ENCODE peak calls at places on chromosomes 16 and 17, in seven cellular contexts. One of them, this sample, is unnamed.

GRCh38 chr16:65274576-65274975 is 152.7 kb upstream of the CDH11 start:
- DNase-seq in mammary epithelial cell: no peak
- DNase-seq in ovary: no peak
- DNase-seq in stomach: no peak
- DNase-seq in ascending aorta: no peak
- DNase-seq in IMR-90: no peak
- DNase-seq in hepatocyte: no peak
- DNase-seq in this sample: peak; percentile 89

GRCh38 chr16:27642753-27643152 is 92.8 kb downstream of the KATNIP start:
- DNase-seq in hepatocyte: no peak
- DNase-seq in ascending aorta: no peak
- DNase-seq in mammary epithelial cell: peak; percentile 2
- DNase-seq in ovary: no peak
- DNase-seq in IMR-90: peak; percentile 21
- DNase-seq in stomach: no peak
- DNase-seq in this sample: no peak

GRCh38 chr17:41377546-41377945 is 4.6 kb downstream of the KRT34 start:
- DNase-seq in hepatocyte: no peak
- DNase-seq in ascending aorta: no peak
- DNase-seq in IMR-90: peak; percentile 37
- DNase-seq in stomach: no peak
- DNase-seq in mammary epithelial cell: no peak
- DNase-seq in ovary: no peak
- DNase-seq in this sample: peak; percentile 30

GRCh38 chr17:73990290-73990689 is 213.2 kb upstream of the RPL38 start:
- DNase-seq in stomach: no peak
- DNase-seq in mammary epithelial cell: no peak
- DNase-seq in IMR-90: no peak
- DNase-seq in ascending aorta: no peak
- DNase-seq in ovary: no peak
- DNase-seq in hepatocyte: no peak
- DNase-seq in this sample: no peak

GRCh38 chr16:88770459-88771293 is 14.3 kb downstream of the PIEZO1 start:
- DNase-seq in stomach: peak; percentile 40
- DNase-seq in ovary: no peak
- DNase-seq in ascending aorta: no peak
- DNase-seq in mammary epithelial cell: peak; percentile 79
- DNase-seq in hepatocyte: peak; percentile 91
- DNase-seq in IMR-90: peak; percentile 87
- DNase-seq in this sample: peak; percentile 81

GRCh38 chr17:72182256-72182890 is 61.6 kb downstream of the SOX9 start:
- DNase-seq in mammary epithelial cell: no peak
- DNase-seq in ovary: no peak
- DNase-seq in IMR-90: no peak
- DNase-seq in hepatocyte: no peak
- DNase-seq in stomach: peak; percentile 66
- DNase-seq in ascending aorta: no peak
- DNase-seq in this sample: no peak

GRCh38 chr17:49715221-49715620 is 7.5 kb upstream of the SLC35B1 start:
- DNase-seq in stomach: no peak
- DNase-seq in ovary: no peak
- DNase-seq in ascending aorta: no peak
- DNase-seq in mammary epithelial cell: no peak
- DNase-seq in IMR-90: no peak
- DNase-seq in hepatocyte: no peak
- DNase-seq in this sample: no peak

GRCh38 chr16:85227262-85227923 is 115.1 kb upstream of the CIBAR2 start:
- DNase-seq in mammary epithelial cell: no peak
- DNase-seq in stomach: no peak
- DNase-seq in ascending aorta: no peak
- DNase-seq in hepatocyte: no peak
- DNase-seq in ovary: no peak
- DNase-seq in IMR-90: no peak
- DNase-seq in this sample: no peak

GRCh38 chr17:54901230-54901847 is 687 bp downstream of the TOM1L1 start:
- DNase-seq in ascending aorta: peak; percentile 70
- DNase-seq in IMR-90: peak; percentile 8
- DNase-seq in hepatocyte: peak; percentile 28
- DNase-seq in mammary epithelial cell: peak; percentile 81
- DNase-seq in ovary: no peak
- DNase-seq in stomach: no peak
- DNase-seq in this sample: peak; percentile 93

GRCh38 chr17:46191332-46192210 is 1.7 kb downstream of the KANSL1 start:
- DNase-seq in mammary epithelial cell: peak; percentile 29
- DNase-seq in hepatocyte: peak; percentile 67
- DNase-seq in stomach: no peak
- DNase-seq in ascending aorta: peak; percentile 68
- DNase-seq in ovary: no peak
- DNase-seq in IMR-90: no peak
- DNase-seq in this sample: peak; percentile 22

GRCh38 chr16:52416888-52417287 is 130.1 kb downstream of the TOX3 start:
- DNase-seq in hepatocyte: no peak
- DNase-seq in IMR-90: no peak
- DNase-seq in mammary epithelial cell: no peak
- DNase-seq in ovary: no peak
- DNase-seq in stomach: no peak
- DNase-seq in ascending aorta: no peak
- DNase-seq in this sample: no peak

GRCh38 chr16:10678655-10679054 is 16.1 kb downstream of the TEKT5 start:
- DNase-seq in IMR-90: no peak
- DNase-seq in stomach: no peak
- DNase-seq in ascending aorta: no peak
- DNase-seq in mammary epithelial cell: no peak
- DNase-seq in hepatocyte: no peak
- DNase-seq in ovary: no peak
- DNase-seq in this sample: no peak

GRCh38 chr17:81868674-81869220 is 2.4 kb downstream of the ARHGDIA start:
- DNase-seq in ascending aorta: peak; percentile 76
- DNase-seq in stomach: no peak
- DNase-seq in hepatocyte: peak; percentile 83
- DNase-seq in mammary epithelial cell: peak; percentile 50
- DNase-seq in IMR-90: peak; percentile 88
- DNase-seq in ovary: peak; percentile 75
- DNase-seq in this sample: peak; percentile 54

GRCh38 chr16:54287758-54288591 is 1.4 kb upstream of the IRX3 start:
- DNase-seq in mammary epithelial cell: no peak
- DNase-seq in IMR-90: no peak
- DNase-seq in ovary: no peak
- DNase-seq in stomach: no peak
- DNase-seq in hepatocyte: no peak
- DNase-seq in ascending aorta: no peak
- DNase-seq in this sample: no peak

GRCh38 chr16:54290203-54291106 is 3.9 kb upstream of the IRX3 start:
- DNase-seq in IMR-90: no peak
- DNase-seq in stomach: no peak
- DNase-seq in ascending aorta: no peak
- DNase-seq in hepatocyte: no peak
- DNase-seq in ovary: no peak
- DNase-seq in mammary epithelial cell: no peak
- DNase-seq in this sample: no peak

GRCh38 chr16:54291107-54291980 is 4.8 kb upstream of the IRX3 start:
- DNase-seq in ovary: no peak
- DNase-seq in IMR-90: no peak
- DNase-seq in mammary epithelial cell: no peak
- DNase-seq in ascending aorta: no peak
- DNase-seq in hepatocyte: no peak
- DNase-seq in stomach: no peak
- DNase-seq in this sample: no peak

GRCh38 chr16:54288592-54289241 is 2.1 kb upstream of the IRX3 start:
- DNase-seq in hepatocyte: no peak
- DNase-seq in IMR-90: no peak
- DNase-seq in ascending aorta: no peak
- DNase-seq in mammary epithelial cell: no peak
- DNase-seq in ovary: no peak
- DNase-seq in stomach: no peak
- DNase-seq in this sample: no peak

DNA sequence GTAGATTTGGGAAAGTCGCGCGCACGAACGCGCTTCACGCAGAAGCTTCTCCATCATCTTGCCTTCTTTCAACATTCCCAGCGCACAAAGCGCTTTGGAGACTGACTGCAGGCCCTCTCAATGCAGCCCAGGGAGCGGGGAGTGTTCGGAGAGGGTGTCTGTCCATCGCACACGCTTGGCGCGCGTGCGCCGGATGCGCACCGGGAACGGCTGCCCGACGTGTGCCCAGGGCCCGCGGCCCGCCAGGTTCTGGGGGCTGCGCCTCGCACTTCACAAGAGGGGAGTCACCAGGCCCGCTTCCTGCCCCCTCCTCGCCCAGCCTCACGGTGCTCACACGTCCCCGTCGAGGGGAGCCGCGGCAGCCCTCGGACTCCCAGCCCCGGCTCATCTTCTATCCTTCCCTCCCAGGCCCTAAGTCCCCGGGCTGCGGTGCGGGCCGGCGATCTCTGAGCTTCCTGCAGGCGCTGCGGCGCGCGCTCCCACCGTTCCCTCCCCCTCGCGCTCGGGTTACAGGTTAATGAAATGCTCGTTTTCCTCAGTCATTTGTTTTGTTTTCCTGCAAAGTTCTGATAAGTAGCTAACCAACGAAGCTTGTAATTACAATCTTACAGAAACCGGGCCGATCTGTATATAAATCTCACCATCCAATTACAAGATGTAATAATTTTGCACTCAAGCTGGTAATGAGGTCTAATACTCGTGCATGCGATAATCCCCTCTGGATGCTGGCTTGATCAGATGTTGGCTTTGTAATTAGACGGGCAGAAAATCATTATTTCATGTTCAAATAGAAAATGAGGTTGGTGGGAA is 2.9 kb upstream of the IRX3 start:
- DNase-seq in ascending aorta: no peak
- DNase-seq in mammary epithelial cell: no peak
- DNase-seq in hepatocyte: no peak
- DNase-seq in IMR-90: no peak
- DNase-seq in stomach: no peak
- DNase-seq in ovary: no peak
- DNase-seq in this sample: no peak
- H3K27me3 ChIP-seq in ascending aorta: peaks cover 18% of the 10 kb centered on the region
- H3K27me3 ChIP-seq in mammary epithelial cell: no peaks in the 10 kb centered on the region
- H3K27me3 ChIP-seq in hepatocyte: peaks cover 88% of the 10 kb centered on the region
- H3K27me3 ChIP-seq in IMR-90: peaks cover 83% of the 10 kb centered on the region
- H3K27me3 ChIP-seq in stomach: peaks cover 13% of the 10 kb centered on the region
- H3K27me3 ChIP-seq in ovary: peaks cover 3% of the 10 kb centered on the region
- H3K27me3 ChIP-seq in this sample: no peaks in the 10 kb centered on the region

GRCh38 chr17:33498069-33498468 is 205.0 kb upstream of the ASIC2 start:
- DNase-seq in hepatocyte: peak; percentile 22
- DNase-seq in ascending aorta: no peak
- DNase-seq in ovary: no peak
- DNase-seq in stomach: no peak
- DNase-seq in mammary epithelial cell: no peak
- DNase-seq in IMR-90: no peak
- DNase-seq in this sample: no peak

GRCh38 chr17:33500141-33500540 is 207.0 kb upstream of the ASIC2 start:
- DNase-seq in stomach: no peak
- DNase-seq in hepatocyte: no peak
- DNase-seq in ovary: no peak
- DNase-seq in ascending aorta: no peak
- DNase-seq in IMR-90: no peak
- DNase-seq in mammary epithelial cell: no peak
- DNase-seq in this sample: no peak

GRCh38 chr17:33499025-33499424 is 205.9 kb upstream of the ASIC2 start:
- DNase-seq in ascending aorta: no peak
- DNase-seq in stomach: no peak
- DNase-seq in mammary epithelial cell: no peak
- DNase-seq in hepatocyte: no peak
- DNase-seq in IMR-90: no peak
- DNase-seq in ovary: no peak
- DNase-seq in this sample: no peak

GRCh38 chr17:33504571-33504970 is 211.5 kb upstream of the ASIC2 start:
- DNase-seq in hepatocyte: no peak
- DNase-seq in ascending aorta: no peak
- DNase-seq in ovary: no peak
- DNase-seq in stomach: no peak
- DNase-seq in mammary epithelial cell: no peak
- DNase-seq in IMR-90: no peak
- DNase-seq in this sample: no peak

GRCh38 chr17:33501185-33501584 is 208.1 kb upstream of the ASIC2 start:
- DNase-seq in ovary: no peak
- DNase-seq in mammary epithelial cell: no peak
- DNase-seq in IMR-90: no peak
- DNase-seq in stomach: no peak
- DNase-seq in hepatocyte: no peak
- DNase-seq in ascending aorta: no peak
- DNase-seq in this sample: no peak
- TF ChIP-seq CTCF in ovary: no peak
- TF ChIP-seq CTCF in mammary epithelial cell: no peak
- TF ChIP-seq CTCF in IMR-90: no peak
- TF ChIP-seq CTCF in stomach: no peak
- TF ChIP-seq CTCF in hepatocyte: no peak
- TF ChIP-seq CTCF in ascending aorta: no peak
- TF ChIP-seq CTCF in this sample: no peak

DNA sequence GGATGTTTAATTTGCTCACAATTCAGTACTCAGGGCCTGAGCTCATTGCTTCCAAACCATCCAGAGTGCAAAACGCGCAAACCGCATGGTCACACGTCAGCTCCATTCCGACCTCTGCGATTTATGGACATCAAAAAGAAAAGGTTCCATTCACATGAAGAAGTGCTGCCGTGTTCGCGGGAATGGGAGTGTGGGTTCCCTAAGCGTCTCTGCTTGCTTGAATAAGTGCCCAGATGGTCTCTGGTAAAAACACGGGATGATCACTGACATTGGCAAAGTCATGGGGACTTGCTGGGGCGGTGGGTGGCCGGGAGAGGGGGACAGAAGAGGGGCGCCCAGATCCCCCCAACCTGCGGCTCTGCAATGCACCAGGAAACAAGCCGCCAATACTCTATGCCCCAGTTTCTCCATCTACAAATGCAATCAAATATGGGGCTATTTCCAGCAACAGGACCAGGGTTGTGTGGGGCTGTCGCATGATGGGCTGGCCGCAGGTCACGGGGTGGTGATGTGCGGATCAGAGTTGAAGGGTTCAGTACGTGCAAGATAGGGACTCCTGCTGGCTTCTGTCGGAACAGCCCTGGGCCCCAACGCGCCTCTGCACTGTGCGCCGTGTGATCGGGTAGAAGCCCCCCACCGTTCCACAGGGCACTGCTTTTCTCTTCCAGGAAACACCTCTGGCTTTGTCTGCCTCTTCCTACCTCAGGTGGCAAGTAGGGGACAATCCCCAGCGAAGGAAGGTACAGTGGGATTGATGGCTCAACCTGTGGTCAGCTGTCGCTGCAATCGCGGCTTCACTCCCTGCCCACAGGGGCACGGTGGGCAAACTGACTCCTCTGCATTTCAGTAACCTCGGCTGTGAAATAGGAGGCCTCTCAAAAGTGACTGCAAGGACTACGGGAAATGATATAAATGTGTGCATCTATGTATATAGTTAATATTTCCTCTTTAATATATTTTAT is 11.2 kb downstream of the FOXF1 start:
- DNase-seq in hepatocyte: no peak
- DNase-seq in ascending aorta: no peak
- DNase-seq in stomach: no peak
- DNase-seq in ovary: no peak
- DNase-seq in mammary epithelial cell: no peak
- DNase-seq in IMR-90: no peak
- DNase-seq in this sample: no peak
- H3K27me3 ChIP-seq in hepatocyte: peaks cover 28% of the 10 kb centered on the region
- H3K27me3 ChIP-seq in ascending aorta: no peaks in the 10 kb centered on the region
- H3K27me3 ChIP-seq in stomach: no peaks in the 10 kb centered on the region
- H3K27me3 ChIP-seq in ovary: no peaks in the 10 kb centered on the region
- H3K27me3 ChIP-seq in mammary epithelial cell: peaks cover 15% of the 10 kb centered on the region
- H3K27me3 ChIP-seq in IMR-90: no peaks in the 10 kb centered on the region
- H3K27me3 ChIP-seq in this sample: peaks cover 18% of the 10 kb centered on the region

GRCh38 chr16:54446639-54447038 is 160.1 kb upstream of the IRX3 start:
- DNase-seq in IMR-90: no peak
- DNase-seq in mammary epithelial cell: peak; percentile 77
- DNase-seq in ascending aorta: peak; percentile 71
- DNase-seq in ovary: peak; percentile 39
- DNase-seq in stomach: no peak
- DNase-seq in hepatocyte: no peak
- DNase-seq in this sample: peak; percentile 18
- TF ChIP-seq CTCF in IMR-90: no peak
- TF ChIP-seq CTCF in mammary epithelial cell: peak; percentile 3
- TF ChIP-seq CTCF in ascending aorta: no peak
- TF ChIP-seq CTCF in ovary: no peak
- TF ChIP-seq CTCF in stomach: no peak
- TF ChIP-seq CTCF in hepatocyte: no peak
- TF ChIP-seq CTCF in this sample: no peak